ENCODE peak calls at places on chromosomes 2 and 18, in ten cellular contexts. One of them, this sample, is unnamed.

GRCh38 chr2:237062585-237062984 is 23.1 kb upstream of the COPS8 start:
- DNase-seq in hippocampal formation: no peak
- DNase-seq in NCI-H1694 treated with DMSO at 0.1 percent for 48 hours: no peak
- DNase-seq in 8988T: no peak
- DNase-seq in spleen: no peak
- DNase-seq in stimulated activated CD8-positive, alpha-beta memory T cell treated with anti-CD3 and anti-CD28 coated beads, Interleukin-4, amount 100 ng/mL, for 1 hour: no peak
- DNase-seq in NCI-H524: no peak
- DNase-seq in aorta: no peak
- DNase-seq in pulmonary artery endothelial cell: no peak
- DNase-seq in Caki2: no peak
- DNase-seq in this sample: no peak

GRCh38 chr18:59086522-59086921 is 53.2 kb upstream of the SEC11C start:
- DNase-seq in hippocampal formation: no peak
- DNase-seq in NCI-H1694 treated with DMSO at 0.1 percent for 48 hours: no peak
- DNase-seq in 8988T: no peak
- DNase-seq in spleen: no peak
- DNase-seq in stimulated activated CD8-positive, alpha-beta memory T cell treated with anti-CD3 and anti-CD28 coated beads, Interleukin-4, amount 100 ng/mL, for 1 hour: no peak
- DNase-seq in NCI-H524: no peak
- DNase-seq in aorta: no peak
- DNase-seq in pulmonary artery endothelial cell: no peak
- DNase-seq in Caki2: no peak
- DNase-seq in this sample: no peak

GRCh38 chr2:112750560-112750843 is 13.9 kb downstream of the CKAP2L start:
- DNase-seq in hippocampal formation: no peak
- DNase-seq in NCI-H1694 treated with DMSO at 0.1 percent for 48 hours: no peak
- DNase-seq in 8988T: no peak
- DNase-seq in spleen: no peak
- DNase-seq in stimulated activated CD8-positive, alpha-beta memory T cell treated with anti-CD3 and anti-CD28 coated beads, Interleukin-4, amount 100 ng/mL, for 1 hour: no peak
- DNase-seq in NCI-H524: no peak
- DNase-seq in aorta: no peak
- DNase-seq in pulmonary artery endothelial cell: no peak
- DNase-seq in Caki2: no peak
- DNase-seq in this sample: no peak

GRCh38 chr2:217709496-217710217 is 293.1 kb downstream of the TNS1 start:
- DNase-seq in hippocampal formation: no peak
- DNase-seq in NCI-H1694 treated with DMSO at 0.1 percent for 48 hours: no peak
- DNase-seq in 8988T: no peak
- DNase-seq in spleen: no peak
- DNase-seq in stimulated activated CD8-positive, alpha-beta memory T cell treated with anti-CD3 and anti-CD28 coated beads, Interleukin-4, amount 100 ng/mL, for 1 hour: no peak
- DNase-seq in NCI-H524: no peak
- DNase-seq in aorta: no peak
- DNase-seq in pulmonary artery endothelial cell: no peak
- DNase-seq in Caki2: no peak
- DNase-seq in this sample: no peak

GRCh38 chr18:50947899-50948298 is 19.9 kb upstream of the ELAC1 start:
- DNase-seq in hippocampal formation: no peak
- DNase-seq in NCI-H1694 treated with DMSO at 0.1 percent for 48 hours: no peak
- DNase-seq in 8988T: no peak
- DNase-seq in spleen: no peak
- DNase-seq in stimulated activated CD8-positive, alpha-beta memory T cell treated with anti-CD3 and anti-CD28 coated beads, Interleukin-4, amount 100 ng/mL, for 1 hour: no peak
- DNase-seq in NCI-H524: no peak
- DNase-seq in aorta: no peak
- DNase-seq in pulmonary artery endothelial cell: no peak
- DNase-seq in Caki2: no peak
- DNase-seq in this sample: peak

GRCh38 chr2:41846962-41847361 is 200.9 kb upstream of the PKDCC start:
- DNase-seq in hippocampal formation: no peak
- DNase-seq in NCI-H1694 treated with DMSO at 0.1 percent for 48 hours: no peak
- DNase-seq in 8988T: no peak
- DNase-seq in spleen: no peak
- DNase-seq in stimulated activated CD8-positive, alpha-beta memory T cell treated with anti-CD3 and anti-CD28 coated beads, Interleukin-4, amount 100 ng/mL, for 1 hour: no peak
- DNase-seq in NCI-H524: no peak
- DNase-seq in aorta: no peak
- DNase-seq in pulmonary artery endothelial cell: no peak
- DNase-seq in Caki2: no peak
- DNase-seq in this sample: no peak

GRCh38 chr2:145800201-145801091 is 1280.5 kb upstream of the ZEB2 start:
- DNase-seq in hippocampal formation: no peak
- DNase-seq in NCI-H1694 treated with DMSO at 0.1 percent for 48 hours: no peak
- DNase-seq in 8988T: no peak
- DNase-seq in spleen: no peak
- DNase-seq in stimulated activated CD8-positive, alpha-beta memory T cell treated with anti-CD3 and anti-CD28 coated beads, Interleukin-4, amount 100 ng/mL, for 1 hour: no peak
- DNase-seq in NCI-H524: no peak
- DNase-seq in aorta: no peak
- DNase-seq in pulmonary artery endothelial cell: no peak
- DNase-seq in Caki2: peak
- DNase-seq in this sample: no peak

GRCh38 chr2:172484253-172484652 is 56.9 kb downstream of the ITGA6 start:
- DNase-seq in hippocampal formation: no peak
- DNase-seq in NCI-H1694 treated with DMSO at 0.1 percent for 48 hours: no peak
- DNase-seq in 8988T: no peak
- DNase-seq in spleen: no peak
- DNase-seq in stimulated activated CD8-positive, alpha-beta memory T cell treated with anti-CD3 and anti-CD28 coated beads, Interleukin-4, amount 100 ng/mL, for 1 hour: no peak
- DNase-seq in NCI-H524: peak
- DNase-seq in aorta: no peak
- DNase-seq in pulmonary artery endothelial cell: no peak
- DNase-seq in Caki2: peak
- DNase-seq in this sample: peak

GRCh38 chr2:42917374-42918017 is 125.1 kb upstream of the HAAO start:
- DNase-seq in hippocampal formation: no peak
- DNase-seq in NCI-H1694 treated with DMSO at 0.1 percent for 48 hours: peak
- DNase-seq in 8988T: no peak
- DNase-seq in spleen: no peak
- DNase-seq in stimulated activated CD8-positive, alpha-beta memory T cell treated with anti-CD3 and anti-CD28 coated beads, Interleukin-4, amount 100 ng/mL, for 1 hour: no peak
- DNase-seq in NCI-H524: no peak
- DNase-seq in aorta: no peak
- DNase-seq in pulmonary artery endothelial cell: peak
- DNase-seq in Caki2: peak
- DNase-seq in this sample: peak

GRCh38 chr2:241064802-241065354 is 37.2 kb downstream of the MTERF4 start:
- DNase-seq in hippocampal formation: no peak
- DNase-seq in NCI-H1694 treated with DMSO at 0.1 percent for 48 hours: no peak
- DNase-seq in 8988T: no peak
- DNase-seq in spleen: no peak
- DNase-seq in stimulated activated CD8-positive, alpha-beta memory T cell treated with anti-CD3 and anti-CD28 coated beads, Interleukin-4, amount 100 ng/mL, for 1 hour: no peak
- DNase-seq in NCI-H524: no peak
- DNase-seq in aorta: no peak
- DNase-seq in pulmonary artery endothelial cell: no peak
- DNase-seq in Caki2: no peak
- DNase-seq in this sample: no peak

GRCh38 chr18:55159027-55159426 is 199.8 kb upstream of the CCDC68 start:
- DNase-seq in hippocampal formation: no peak
- DNase-seq in NCI-H1694 treated with DMSO at 0.1 percent for 48 hours: no peak
- DNase-seq in 8988T: no peak
- DNase-seq in spleen: no peak
- DNase-seq in stimulated activated CD8-positive, alpha-beta memory T cell treated with anti-CD3 and anti-CD28 coated beads, Interleukin-4, amount 100 ng/mL, for 1 hour: no peak
- DNase-seq in NCI-H524: no peak
- DNase-seq in aorta: no peak
- DNase-seq in pulmonary artery endothelial cell: no peak
- DNase-seq in Caki2: no peak
- DNase-seq in this sample: no peak

GRCh38 chr2:239874636-239875356 is 150.3 kb downstream of the NDUFA10 start:
- DNase-seq in hippocampal formation: no peak
- DNase-seq in NCI-H1694 treated with DMSO at 0.1 percent for 48 hours: no peak
- DNase-seq in 8988T: no peak
- DNase-seq in spleen: no peak
- DNase-seq in stimulated activated CD8-positive, alpha-beta memory T cell treated with anti-CD3 and anti-CD28 coated beads, Interleukin-4, amount 100 ng/mL, for 1 hour: no peak
- DNase-seq in NCI-H524: no peak
- DNase-seq in aorta: no peak
- DNase-seq in pulmonary artery endothelial cell: no peak
- DNase-seq in Caki2: no peak
- DNase-seq in this sample: no peak

GRCh38 chr2:42063383-42064171 is 15.8 kb downstream of the PKDCC start:
- DNase-seq in hippocampal formation: no peak
- DNase-seq in NCI-H1694 treated with DMSO at 0.1 percent for 48 hours: no peak
- DNase-seq in 8988T: no peak
- DNase-seq in spleen: no peak
- DNase-seq in stimulated activated CD8-positive, alpha-beta memory T cell treated with anti-CD3 and anti-CD28 coated beads, Interleukin-4, amount 100 ng/mL, for 1 hour: no peak
- DNase-seq in NCI-H524: peak
- DNase-seq in aorta: no peak
- DNase-seq in pulmonary artery endothelial cell: peak
- DNase-seq in Caki2: no peak
- DNase-seq in this sample: no peak

GRCh38 chr2:160269803-160270570 is 69.9 kb upstream of the ITGB6 start:
- DNase-seq in hippocampal formation: peak
- DNase-seq in NCI-H1694 treated with DMSO at 0.1 percent for 48 hours: peak
- DNase-seq in 8988T: peak
- DNase-seq in spleen: peak
- DNase-seq in stimulated activated CD8-positive, alpha-beta memory T cell treated with anti-CD3 and anti-CD28 coated beads, Interleukin-4, amount 100 ng/mL, for 1 hour: peak
- DNase-seq in NCI-H524: peak
- DNase-seq in aorta: peak
- DNase-seq in pulmonary artery endothelial cell: peak
- DNase-seq in Caki2: peak
- DNase-seq in this sample: peak

GRCh38 chr18:58792086-58792485 is 72.6 kb upstream of the ZNF532 start:
- DNase-seq in hippocampal formation: no peak
- DNase-seq in NCI-H1694 treated with DMSO at 0.1 percent for 48 hours: no peak
- DNase-seq in 8988T: no peak
- DNase-seq in spleen: no peak
- DNase-seq in stimulated activated CD8-positive, alpha-beta memory T cell treated with anti-CD3 and anti-CD28 coated beads, Interleukin-4, amount 100 ng/mL, for 1 hour: no peak
- DNase-seq in NCI-H524: no peak
- DNase-seq in aorta: no peak
- DNase-seq in pulmonary artery endothelial cell: no peak
- DNase-seq in Caki2: no peak
- DNase-seq in this sample: no peak

GRCh38 chr18:75923169-75923568 is 495.7 kb upstream of the SMIM21 start:
- DNase-seq in hippocampal formation: peak
- DNase-seq in NCI-H1694 treated with DMSO at 0.1 percent for 48 hours: no peak
- DNase-seq in 8988T: no peak
- DNase-seq in spleen: no peak
- DNase-seq in stimulated activated CD8-positive, alpha-beta memory T cell treated with anti-CD3 and anti-CD28 coated beads, Interleukin-4, amount 100 ng/mL, for 1 hour: no peak
- DNase-seq in NCI-H524: no peak
- DNase-seq in aorta: peak
- DNase-seq in pulmonary artery endothelial cell: no peak
- DNase-seq in Caki2: peak
- DNase-seq in this sample: peak

GRCh38 chr2:137927846-137928245 is 36.4 kb upstream of the HNMT start:
- DNase-seq in hippocampal formation: no peak
- DNase-seq in NCI-H1694 treated with DMSO at 0.1 percent for 48 hours: no peak
- DNase-seq in 8988T: no peak
- DNase-seq in spleen: no peak
- DNase-seq in stimulated activated CD8-positive, alpha-beta memory T cell treated with anti-CD3 and anti-CD28 coated beads, Interleukin-4, amount 100 ng/mL, for 1 hour: no peak
- DNase-seq in NCI-H524: peak
- DNase-seq in aorta: no peak
- DNase-seq in pulmonary artery endothelial cell: no peak
- DNase-seq in Caki2: no peak
- DNase-seq in this sample: no peak

GRCh38 chr2:38750793-38751042 is 443 bp downstream of the SRSF7 start:
- DNase-seq in hippocampal formation: peak
- DNase-seq in NCI-H1694 treated with DMSO at 0.1 percent for 48 hours: peak
- DNase-seq in 8988T: peak
- DNase-seq in spleen: peak
- DNase-seq in stimulated activated CD8-positive, alpha-beta memory T cell treated with anti-CD3 and anti-CD28 coated beads, Interleukin-4, amount 100 ng/mL, for 1 hour: peak
- DNase-seq in NCI-H524: peak
- DNase-seq in aorta: peak
- DNase-seq in pulmonary artery endothelial cell: no peak
- DNase-seq in Caki2: no peak
- DNase-seq in this sample: no peak

GRCh38 chr2:218397502-218398436 is 1.9 kb upstream of the CTDSP1 start:
- DNase-seq in hippocampal formation: peak
- DNase-seq in NCI-H1694 treated with DMSO at 0.1 percent for 48 hours: no peak
- DNase-seq in 8988T: peak
- DNase-seq in spleen: peak
- DNase-seq in stimulated activated CD8-positive, alpha-beta memory T cell treated with anti-CD3 and anti-CD28 coated beads, Interleukin-4, amount 100 ng/mL, for 1 hour: no peak
- DNase-seq in NCI-H524: peak
- DNase-seq in aorta: peak
- DNase-seq in pulmonary artery endothelial cell: peak
- DNase-seq in Caki2: peak
- DNase-seq in this sample: peak

GRCh38 chr18:34592961-34593382 is 117.1 kb upstream of the DTNA start:
- DNase-seq in hippocampal formation: peak
- DNase-seq in NCI-H1694 treated with DMSO at 0.1 percent for 48 hours: no peak
- DNase-seq in 8988T: no peak
- DNase-seq in spleen: no peak
- DNase-seq in stimulated activated CD8-positive, alpha-beta memory T cell treated with anti-CD3 and anti-CD28 coated beads, Interleukin-4, amount 100 ng/mL, for 1 hour: no peak
- DNase-seq in NCI-H524: no peak
- DNase-seq in aorta: peak
- DNase-seq in pulmonary artery endothelial cell: no peak
- DNase-seq in Caki2: no peak
- DNase-seq in this sample: peak

GRCh38 chr2:136891100-136891499 is 125.8 kb downstream of the THSD7B start:
- DNase-seq in hippocampal formation: no peak
- DNase-seq in NCI-H1694 treated with DMSO at 0.1 percent for 48 hours: no peak
- DNase-seq in 8988T: no peak
- DNase-seq in spleen: no peak
- DNase-seq in stimulated activated CD8-positive, alpha-beta memory T cell treated with anti-CD3 and anti-CD28 coated beads, Interleukin-4, amount 100 ng/mL, for 1 hour: no peak
- DNase-seq in NCI-H524: no peak
- DNase-seq in aorta: no peak
- DNase-seq in pulmonary artery endothelial cell: no peak
- DNase-seq in Caki2: no peak
- DNase-seq in this sample: no peak

GRCh38 chr18:9249254-9249653 is 85.3 kb upstream of the TWSG1 start:
- DNase-seq in hippocampal formation: no peak
- DNase-seq in NCI-H1694 treated with DMSO at 0.1 percent for 48 hours: no peak
- DNase-seq in 8988T: no peak
- DNase-seq in spleen: no peak
- DNase-seq in stimulated activated CD8-positive, alpha-beta memory T cell treated with anti-CD3 and anti-CD28 coated beads, Interleukin-4, amount 100 ng/mL, for 1 hour: no peak
- DNase-seq in NCI-H524: no peak
- DNase-seq in aorta: no peak
- DNase-seq in pulmonary artery endothelial cell: no peak
- DNase-seq in Caki2: no peak
- DNase-seq in this sample: no peak

GRCh38 chr2:98876741-98877140 is 59.3 kb downstream of the CRACDL start:
- DNase-seq in hippocampal formation: no peak
- DNase-seq in NCI-H1694 treated with DMSO at 0.1 percent for 48 hours: no peak
- DNase-seq in 8988T: no peak
- DNase-seq in spleen: no peak
- DNase-seq in stimulated activated CD8-positive, alpha-beta memory T cell treated with anti-CD3 and anti-CD28 coated beads, Interleukin-4, amount 100 ng/mL, for 1 hour: no peak
- DNase-seq in NCI-H524: no peak
- DNase-seq in aorta: no peak
- DNase-seq in pulmonary artery endothelial cell: no peak
- DNase-seq in Caki2: no peak
- DNase-seq in this sample: no peak

GRCh38 chr2:148888003-148888501 is 13.0 kb downstream of the KIF5C start:
- DNase-seq in hippocampal formation: peak
- DNase-seq in NCI-H1694 treated with DMSO at 0.1 percent for 48 hours: peak
- DNase-seq in 8988T: no peak
- DNase-seq in spleen: peak
- DNase-seq in stimulated activated CD8-positive, alpha-beta memory T cell treated with anti-CD3 and anti-CD28 coated beads, Interleukin-4, amount 100 ng/mL, for 1 hour: no peak
- DNase-seq in NCI-H524: peak
- DNase-seq in aorta: peak
- DNase-seq in pulmonary artery endothelial cell: no peak
- DNase-seq in Caki2: no peak
- DNase-seq in this sample: no peak

GRCh38 chr2:100013892-100014677 is 128.3 kb downstream of the AFF3 start:
- DNase-seq in hippocampal formation: no peak
- DNase-seq in NCI-H1694 treated with DMSO at 0.1 percent for 48 hours: no peak
- DNase-seq in 8988T: no peak
- DNase-seq in spleen: no peak
- DNase-seq in stimulated activated CD8-positive, alpha-beta memory T cell treated with anti-CD3 and anti-CD28 coated beads, Interleukin-4, amount 100 ng/mL, for 1 hour: no peak
- DNase-seq in NCI-H524: no peak
- DNase-seq in aorta: peak
- DNase-seq in pulmonary artery endothelial cell: no peak
- DNase-seq in Caki2: peak
- DNase-seq in this sample: peak

GRCh38 chr2:170084820-170085475 is 93.0 kb upstream of the MYO3B start:
- DNase-seq in hippocampal formation: no peak
- DNase-seq in NCI-H1694 treated with DMSO at 0.1 percent for 48 hours: no peak
- DNase-seq in 8988T: no peak
- DNase-seq in spleen: no peak
- DNase-seq in stimulated activated CD8-positive, alpha-beta memory T cell treated with anti-CD3 and anti-CD28 coated beads, Interleukin-4, amount 100 ng/mL, for 1 hour: no peak
- DNase-seq in NCI-H524: no peak
- DNase-seq in aorta: no peak
- DNase-seq in pulmonary artery endothelial cell: no peak
- DNase-seq in Caki2: no peak
- DNase-seq in this sample: no peak

GRCh38 chr2:72533767-72534166 is 292.1 kb downstream of the EXOC6B start:
- DNase-seq in hippocampal formation: no peak
- DNase-seq in NCI-H1694 treated with DMSO at 0.1 percent for 48 hours: no peak
- DNase-seq in 8988T: no peak
- DNase-seq in spleen: no peak
- DNase-seq in stimulated activated CD8-positive, alpha-beta memory T cell treated with anti-CD3 and anti-CD28 coated beads, Interleukin-4, amount 100 ng/mL, for 1 hour: no peak
- DNase-seq in NCI-H524: no peak
- DNase-seq in aorta: no peak
- DNase-seq in pulmonary artery endothelial cell: no peak
- DNase-seq in Caki2: no peak
- DNase-seq in this sample: peak

GRCh38 chr2:85659324-85659981 is 8.5 kb downstream of the SFTPB start:
- DNase-seq in hippocampal formation: no peak
- DNase-seq in NCI-H1694 treated with DMSO at 0.1 percent for 48 hours: no peak
- DNase-seq in 8988T: no peak
- DNase-seq in spleen: no peak
- DNase-seq in stimulated activated CD8-positive, alpha-beta memory T cell treated with anti-CD3 and anti-CD28 coated beads, Interleukin-4, amount 100 ng/mL, for 1 hour: no peak
- DNase-seq in NCI-H524: no peak
- DNase-seq in aorta: peak
- DNase-seq in pulmonary artery endothelial cell: no peak
- DNase-seq in Caki2: no peak
- DNase-seq in this sample: no peak

This sample was measured in astrocyte of the spinal cord.